ENCODE peak calls at places on chromosomes 4 and X, in ten cellular contexts. A is left ventricle myocardium inferior, P is lower leg skin, Z is retinal pigment epithelial cell, F is lower lobe of right lung, U is thyroid gland, S is foreskin fibroblast, V is thoracic aorta, H is cardiac muscle cell, W is GM06990. Y is an unnamed sample.

GRCh38 chr4:83316459-83317170 is 18.0 kb downstream of the HPSE start:
- DNase-seq in A (no peak), P (no peak), Z (no peak), F (peak), U (no peak), S (no peak), V (no peak), H (no peak), W (no peak), Y (no peak)

GRCh38 chr4:104531390-104531789 is 36.7 kb upstream of the CXXC4 start:
- DNase-seq in A (no peak), P (no peak), Z (peak), F (no peak), U (no peak), S (no peak), V (no peak), H (peak), W (no peak), Y (no peak)

GRCh38 chrX:11375614-11376119 is 82.5 kb downstream of the AMELX start:
- DNase-seq in A (no peak), P (no peak), Z (no peak), F (no peak), U (no peak), S (no peak), V (no peak), H (peak), W (no peak), Y (no peak)

GRCh38 chrX:1597345-1598020 is 6.1 kb downstream of the AKAP17A start:
- DNase-seq in A (no peak), P (no peak), Z (no peak), F (peak), U (no peak), S (no peak), V (no peak), H (no peak), W (no peak), Y (no peak)

GRCh38 chr4:106529348-106530033 is 160.9 kb upstream of the GIMD1 start:
- DNase-seq in A (no peak), P (no peak), Z (no peak), F (no peak), U (no peak), S (peak), V (no peak), H (no peak), W (no peak), Y (peak)

GRCh38 chrX:23902419-23902818 is 5.3 kb downstream of the APOO start:
- DNase-seq in A (no peak), P (no peak), Z (no peak), F (no peak), U (no peak), S (no peak), V (no peak), H (peak), W (no peak), Y (peak)

GRCh38 chr4:81594495-81595169 is 122.9 kb upstream of the RASGEF1B start:
- DNase-seq in A (no peak), P (no peak), Z (no peak), F (no peak), U (no peak), S (no peak), V (no peak), H (no peak), W (no peak), Y (no peak)

GRCh38 chr4:133320576-133321170 is 171.6 kb downstream of the PCDH10 start:
- DNase-seq in A (no peak), P (no peak), Z (no peak), F (no peak), U (no peak), S (no peak), V (no peak), H (peak), W (no peak), Y (peak)

GRCh38 chr4:116400480-116400879 is 684.9 kb downstream of the TRAM1L1 start:
- DNase-seq in A (no peak), P (no peak), Z (no peak), F (no peak), U (no peak), S (no peak), V (no peak), H (no peak), W (no peak), Y (peak)

GRCh38 chrX:123809854-123810375 is 49.9 kb upstream of the XIAP start:
- DNase-seq in A (no peak), P (no peak), Z (no peak), F (no peak), U (no peak), S (no peak), V (no peak), H (no peak), W (no peak), Y (no peak)

GRCh38 chr4:57103051-57103450 is 7.1 kb downstream of the IGFBP7 start:
- DNase-seq in A (peak), P (no peak), Z (no peak), F (no peak), U (no peak), S (no peak), V (no peak), H (no peak), W (no peak), Y (peak)

GRCh38 chr4:54497947-54498346 is 159.8 kb upstream of the KIT start:
- DNase-seq in A (no peak), P (no peak), Z (no peak), F (no peak), U (no peak), S (no peak), V (no peak), H (no peak), W (no peak), Y (no peak)

GRCh38 chrX:19030805-19031204 is 46.9 kb upstream of the PHKA2 start:
- DNase-seq in A (no peak), P (no peak), Z (no peak), F (no peak), U (no peak), S (no peak), V (no peak), H (no peak), W (no peak), Y (no peak)

GRCh38 chr4:37682701-37683401 is 3.3 kb downstream of the RELL1 start:
- DNase-seq in A (no peak), P (no peak), Z (no peak), F (no peak), U (no peak), S (no peak), V (no peak), H (no peak), W (peak), Y (peak)

GRCh38 chrX:39766085-39766726 is 331.6 kb downstream of the BCOR start:
- DNase-seq in A (no peak), P (no peak), Z (no peak), F (no peak), U (no peak), S (no peak), V (no peak), H (no peak), W (no peak), Y (no peak)

GRCh38 chr4:38930696-38931095 is 63.1 kb downstream of the FAM114A1 start:
- DNase-seq in A (no peak), P (no peak), Z (no peak), F (no peak), U (no peak), S (no peak), V (no peak), H (no peak), W (no peak), Y (no peak)

GRCh38 chr4:81839347-81840042 is 367.8 kb upstream of the RASGEF1B start:
- DNase-seq in A (no peak), P (no peak), Z (no peak), F (no peak), U (no peak), S (no peak), V (no peak), H (no peak), W (no peak), Y (no peak)

GRCh38 chr4:182502074-182502473 is 258.9 kb downstream of the TENM3 start:
- DNase-seq in A (no peak), P (no peak), Z (no peak), F (no peak), U (no peak), S (no peak), V (no peak), H (no peak), W (no peak), Y (no peak)

GRCh38 chrX:25523574-25523973 is 507.8 kb upstream of the ARX start:
- DNase-seq in A (no peak), P (no peak), Z (no peak), F (no peak), U (peak), S (no peak), V (no peak), H (peak), W (no peak), Y (peak)

GRCh38 chrX:139930923-139931645 is 1.8 kb downstream of the ATP11C start:
- DNase-seq in A (peak), P (no peak), Z (no peak), F (peak), U (peak), S (no peak), V (no peak), H (peak), W (peak), Y (peak)

GRCh38 chrX:48508400-48509244 is at the start of gene PORCN:
- DNase-seq in A (peak), P (peak), Z (no peak), F (peak), U (peak), S (peak), V (no peak), H (peak), W (peak), Y (peak)

GRCh38 chrX:86044210-86044609 is 3.1 kb downstream of the CHM start:
- DNase-seq in A (no peak), P (no peak), Z (no peak), F (no peak), U (no peak), S (no peak), V (no peak), H (no peak), W (no peak), Y (no peak)

GRCh38 chr4:97911236-97911906 is 231.9 kb downstream of the STPG2 start:
- DNase-seq in A (no peak), P (no peak), Z (no peak), F (no peak), U (no peak), S (no peak), V (no peak), H (no peak), W (no peak), Y (no peak)

GRCh38 chrX:103730746-103731508 is 20.2 kb downstream of the TMEM31 start:
- DNase-seq in A (peak), P (no peak), Z (no peak), F (no peak), U (no peak), S (peak), V (no peak), H (no peak), W (no peak), Y (peak)

GRCh38 chrX:118508221-118508620 is 12.6 kb downstream of the DOCK11 start:
- DNase-seq in A (no peak), P (no peak), Z (no peak), F (no peak), U (peak), S (no peak), V (no peak), H (no peak), W (no peak), Y (no peak)

GRCh38 chr4:127601029-127601428 is 31.7 kb upstream of the INTU start:
- DNase-seq in A (no peak), P (no peak), Z (no peak), F (no peak), U (no peak), S (peak), V (no peak), H (no peak), W (no peak), Y (peak)

GRCh38 chrX:111041018-111041462 is 55.0 kb upstream of the PAK3 start:
- DNase-seq in A (no peak), P (no peak), Z (peak), F (no peak), U (no peak), S (peak), V (no peak), H (no peak), W (no peak), Y (peak)

GRCh38 chrX:18931972-18932371 is 51.9 kb downstream of the PHKA2 start:
- DNase-seq in A (no peak), P (no peak), Z (no peak), F (no peak), U (no peak), S (peak), V (no peak), H (peak), W (no peak), Y (peak)

GRCh38 chr4:169307581-169307980 is 36.8 kb upstream of the SH3RF1 start:
- DNase-seq in A (no peak), P (no peak), Z (no peak), F (no peak), U (no peak), S (no peak), V (no peak), H (no peak), W (no peak), Y (no peak)

GRCh38 chr4:39083164-39083563 is 21.1 kb downstream of the KLHL5 start:
- DNase-seq in A (no peak), P (no peak), Z (no peak), F (no peak), U (no peak), S (peak), V (no peak), H (no peak), W (no peak), Y (peak)

GRCh38 chrX:107674480-107675364 is 46.4 kb downstream of the PRPS1 start:
- DNase-seq in A (peak), P (peak), Z (no peak), F (peak), U (peak), S (peak), V (peak), H (no peak), W (no peak), Y (peak)
- H3K4me3 ChIP-seq in A (peak), P (no peak), Z (no peak), F (peak), U (no peak), S (no peak), V (peak), H (no peak), W (no peak), Y (peak)

GRCh38 chr4:165945991-165946390 is 73.0 kb downstream of the TLL1 start:
- DNase-seq in A (no peak), P (no peak), Z (no peak), F (no peak), U (no peak), S (no peak), V (no peak), H (peak), W (no peak), Y (no peak)
- TF ChIP-seq CTCF in A (no peak), P (no peak), Z (no peak), F (no peak), U (no peak), S (no peak), V (no peak), H (no peak), W (no peak), Y (no peak)

GRCh38 chrX:37348237-37349130 is 680 bp upstream of the PRRG1 start:
- DNase-seq in A (no peak), P (no peak), Z (no peak), F (no peak), U (peak), S (peak), V (no peak), H (no peak), W (no peak), Y (peak)
- H3K4me3 ChIP-seq in A (peak), P (no peak), Z (peak), F (peak), U (no peak), S (peak), V (peak), H (peak), W (no peak), Y (peak)

GRCh38 chr4:7959066-7959465 is 19.4 kb upstream of the AFAP1 start:
- DNase-seq in A (no peak), P (no peak), Z (no peak), F (no peak), U (no peak), S (no peak), V (no peak), H (no peak), W (no peak), Y (no peak)
- TF ChIP-seq CTCF in A (no peak), P (no peak), Z (peak), F (no peak), U (no peak), S (peak), V (no peak), H (no peak), W (no peak), Y (peak)

DNA sequence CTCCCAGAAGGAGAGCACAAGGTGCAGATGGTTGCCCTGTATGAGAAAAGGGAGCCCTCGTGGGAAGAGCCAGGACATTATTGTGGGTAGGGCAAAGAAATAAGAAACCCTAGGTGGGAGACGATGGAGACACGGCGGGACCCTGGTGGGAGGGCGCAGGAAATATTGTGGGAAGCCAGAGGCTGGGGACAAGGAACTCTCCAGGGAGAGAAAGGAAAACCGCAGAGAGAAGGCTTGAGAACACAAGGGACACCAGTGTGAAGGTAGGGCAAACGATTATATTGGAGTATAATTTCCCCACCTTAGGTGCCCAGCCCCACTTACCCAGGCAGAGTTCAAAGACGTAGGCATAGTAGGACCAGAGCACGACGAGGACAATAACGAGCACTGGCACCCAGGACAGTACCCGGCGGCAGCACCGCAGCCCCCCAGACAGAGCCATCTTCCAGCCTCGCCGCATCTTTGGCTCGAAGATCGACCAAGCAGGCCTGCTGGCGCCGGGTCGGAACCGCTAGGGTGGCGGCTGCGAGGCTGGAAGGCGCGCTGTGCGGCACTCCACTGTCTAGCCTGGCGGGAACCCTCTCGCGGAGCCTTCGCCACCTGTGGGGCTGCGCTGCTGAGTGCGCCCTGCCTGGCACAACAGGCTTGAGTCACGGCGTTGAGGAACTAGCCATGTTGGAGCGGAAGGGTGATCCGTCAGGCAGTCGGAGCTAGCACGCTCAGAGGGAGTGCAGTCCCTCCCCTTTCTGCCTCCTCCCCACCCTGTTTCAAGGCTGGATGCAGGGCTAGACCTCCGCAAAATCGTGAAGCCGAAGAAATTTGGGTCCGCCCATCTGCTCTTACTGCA is at the start of gene ZDHHC15:
- DNase-seq in A (peak), P (peak), Z (peak), F (peak), U (peak), S (no peak), V (peak), H (peak), W (peak), Y (peak)
- H3K4me3 ChIP-seq in A (peak), P (peak), Z (peak), F (peak), U (peak), S (peak), V (peak), H (peak), W (peak), Y (peak)

GRCh38 chrX:154452823-154453222 is 5.3 kb upstream of the PLXNA3 start:
- DNase-seq in A (no peak), P (no peak), Z (no peak), F (no peak), U (no peak), S (no peak), V (no peak), H (no peak), W (no peak), Y (no peak)
- TF ChIP-seq CTCF in A (no peak), P (no peak), Z (no peak), F (no peak), U (no peak), S (no peak), V (no peak), H (no peak), W (no peak), Y (no peak)

Y was measured in choroid plexus epithelial cell.